ENCODE peak calls at places on chromosomes 6 and 20, in nine cellular contexts. D is IMR-90, Z is adrenal gland, K is suprapubic skin, F is transverse colon, C is tibial nerve, M is heart left ventricle, J is ovary, B is A549. X is an unnamed sample.

GRCh38 chr6:85672050-85672449 is 29.4 kb upstream of the SYNCRIP start:
- DNase-seq in D (no peak), Z (no peak), K (no peak), F (no peak), C (no peak), M (no peak), J (no peak), B (no peak), X (no peak)

GRCh38 chr20:42027746-42028268 is 409.6 kb upstream of the CHD6 start:
- DNase-seq in D (no peak), Z (no peak), K (no peak), F (no peak), C (no peak), M (no peak), J (no peak), B (no peak), X (no peak)

GRCh38 chr6:72654101-72654618 is 32.3 kb downstream of the KCNQ5 start:
- DNase-seq in D (no peak), Z (no peak), K (no peak), F (no peak), C (no peak), M (no peak), J (no peak), B (no peak), X (no peak)

GRCh38 chr6:31763617-31763940 is 1.1 kb downstream of the SAPCD1 start:
- DNase-seq in D (peak; percentile 21), Z (no peak), K (no peak), F (no peak), C (no peak), M (peak; percentile 34), J (no peak), B (no peak), X (no peak)

GRCh38 chr6:5737460-5737859 is 269.3 kb downstream of the NRN1 start:
- DNase-seq in D (no peak), Z (peak; percentile 27), K (no peak), F (no peak), C (no peak), M (no peak), J (no peak), B (no peak), X (no peak)

GRCh38 chr6:134474980-134475379 is 157.1 kb upstream of the SGK1 start:
- DNase-seq in D (no peak), Z (no peak), K (no peak), F (no peak), C (no peak), M (no peak), J (no peak), B (no peak), X (no peak)

GRCh38 chr6:169982461-169983386 is 231.3 kb downstream of the ERMARD start:
- DNase-seq in D (no peak), Z (no peak), K (no peak), F (no peak), C (no peak), M (no peak), J (no peak), B (no peak), X (no peak)

GRCh38 chr6:157688960-157689599 is 134.0 kb upstream of the SNX9 start:
- DNase-seq in D (peak; percentile 16), Z (peak; percentile 55), K (no peak), F (peak; percentile 70), C (no peak), M (no peak), J (no peak), B (peak; percentile 29), X (no peak)

GRCh38 chr6:125942677-125943527 is 13.7 kb upstream of the HINT3 start:
- DNase-seq in D (peak; percentile 56), Z (no peak), K (no peak), F (peak; percentile 38), C (no peak), M (no peak), J (no peak), B (no peak), X (no peak)

GRCh38 chr6:37711331-37711924 is 13.7 kb upstream of the MDGA1 start:
- DNase-seq in D (no peak), Z (no peak), K (no peak), F (no peak), C (no peak), M (no peak), J (no peak), B (no peak), X (no peak)

GRCh38 chr6:157090736-157091135 is 232.6 kb downstream of the TMEM242 start:
- DNase-seq in D (no peak), Z (no peak), K (no peak), F (no peak), C (no peak), M (no peak), J (no peak), B (no peak), X (no peak)

GRCh38 chr6:100806280-100806679 is 74.8 kb downstream of the ASCC3 start:
- DNase-seq in D (no peak), Z (no peak), K (no peak), F (no peak), C (no peak), M (no peak), J (no peak), B (no peak), X (no peak)

GRCh38 chr6:158611600-158612041 is 32.9 kb downstream of the DYNLT1 start:
- DNase-seq in D (no peak), Z (peak; percentile 36), K (no peak), F (no peak), C (no peak), M (no peak), J (no peak), B (no peak), X (no peak)

GRCh38 chr6:129567374-129567773 is 142.6 kb downstream of the ARHGAP18 start:
- DNase-seq in D (no peak), Z (peak; percentile 62), K (no peak), F (no peak), C (peak; percentile 29), M (no peak), J (no peak), B (no peak), X (no peak)

GRCh38 chr6:107621216-107621940 is 131.5 kb downstream of the SOBP start:
- DNase-seq in D (no peak), Z (no peak), K (no peak), F (no peak), C (no peak), M (no peak), J (no peak), B (no peak), X (no peak)

GRCh38 chr6:152312434-152312833 is 324.7 kb downstream of the SYNE1 start:
- DNase-seq in D (no peak), Z (no peak), K (no peak), F (no peak), C (no peak), M (no peak), J (no peak), B (no peak), X (no peak)

GRCh38 chr6:136751991-136752390 is 40.3 kb downstream of the MAP3K5 start:
- DNase-seq in D (no peak), Z (no peak), K (no peak), F (no peak), C (no peak), M (no peak), J (no peak), B (no peak), X (no peak)
- TF ChIP-seq POLR2A in D (no peak), Z (no peak), K (no peak), F (no peak), C (no peak), M (no peak), J (no peak), B (no peak), X (no peak)

DNA sequence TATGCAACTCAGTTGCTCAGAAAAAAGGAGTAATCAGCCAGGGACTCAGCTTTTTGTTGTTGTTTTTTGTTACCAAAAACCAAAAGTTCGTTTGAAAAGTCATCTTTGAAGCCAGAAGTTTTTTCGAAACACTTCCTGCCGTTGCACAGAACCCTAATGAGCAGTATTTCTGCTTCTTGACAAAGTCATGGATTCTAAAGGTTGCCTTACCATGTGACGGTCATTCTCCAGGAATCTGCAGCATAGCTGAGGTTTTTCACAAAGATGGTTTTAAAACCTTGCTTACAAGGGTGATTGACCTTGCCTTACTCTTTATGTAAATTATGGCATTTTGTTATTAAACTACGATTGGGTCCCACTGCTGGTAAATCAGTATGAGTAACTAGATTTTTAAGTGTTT is 2.0 kb downstream of the RAB32 start:
- DNase-seq in D (peak; percentile 84), Z (no peak), K (no peak), F (no peak), C (no peak), M (no peak), J (no peak), B (no peak), X (no peak)
- H3K4me3 ChIP-seq in D (peak overlapping the region; percentile 76), Z (no peak overlapping the region), K (peak overlapping the region; percentile 76), F (no peak overlapping the region), C (peak overlapping the region; percentile 59), M (peak overlapping the region; percentile 83), J (peak overlapping the region; percentile 10), B (peak overlapping the region; percentile 84), X (no peak overlapping the region)

DNA sequence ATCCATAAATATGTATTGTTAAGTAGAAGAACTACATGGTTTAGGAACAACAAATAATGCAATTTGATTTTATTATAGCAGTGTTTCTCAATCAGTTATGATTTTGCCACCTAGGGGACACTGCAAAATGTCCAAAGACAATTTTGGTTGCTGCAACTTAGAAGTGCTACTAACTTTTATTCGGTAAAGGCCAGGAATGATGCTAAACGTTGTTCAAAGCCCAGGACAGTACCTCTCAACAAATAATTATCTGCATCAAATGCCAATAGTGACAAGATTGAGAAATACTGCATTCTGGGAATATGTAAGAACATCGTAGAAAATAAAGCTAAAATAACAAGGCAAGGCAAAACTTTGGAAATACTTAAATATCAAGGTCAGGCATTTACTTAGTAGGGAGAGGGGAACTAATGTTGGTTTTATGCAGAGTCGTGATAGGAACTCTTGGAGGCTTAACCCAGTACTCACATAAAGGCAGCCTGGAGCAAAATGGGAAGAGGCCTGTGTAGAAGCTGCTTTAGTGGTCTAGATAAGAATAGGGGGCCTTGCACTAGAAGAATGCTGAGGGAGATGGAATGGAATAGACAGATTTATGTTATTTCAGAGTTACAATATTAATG is 687.1 kb upstream of the CITED2 start:
- DNase-seq in D (no peak), Z (no peak), K (no peak), F (no peak), C (no peak), M (no peak), J (no peak), B (no peak), X (no peak)
- TF ChIP-seq CTCF in D (no peak), Z (no peak), K (no peak), F (no peak), C (no peak), M (no peak), J (no peak), B (no peak), X (no peak)

DNA sequence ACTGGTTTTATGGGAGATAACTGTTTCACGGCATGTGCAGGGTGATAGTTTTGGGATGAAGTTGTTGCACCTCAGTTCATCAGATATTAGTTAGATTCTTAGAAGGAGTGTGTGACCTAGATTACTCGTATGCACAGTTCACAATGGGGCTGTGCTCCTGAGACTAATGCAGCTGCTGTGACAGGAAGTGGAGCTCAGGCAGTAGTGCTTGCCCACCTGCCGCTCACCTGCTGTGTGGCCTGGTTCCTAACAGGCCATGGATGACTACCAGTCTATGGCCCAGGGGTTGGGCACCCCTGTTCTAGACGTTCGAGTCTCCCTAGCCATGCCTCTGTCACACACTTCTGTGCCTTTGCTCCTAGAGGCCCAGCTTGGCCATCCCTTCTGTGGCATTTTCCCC is 17.0 kb downstream of the PCIF1 start:
- DNase-seq in D (no peak), Z (no peak), K (no peak), F (no peak), C (no peak), M (no peak), J (no peak), B (no peak), X (no peak)
- TF ChIP-seq POLR2A in D (no peak), Z (no peak), K (no peak), F (no peak), C (no peak), M (no peak), J (no peak), B (no peak), X (no peak)

GRCh38 chr6:28125396-28125795 is 987 bp downstream of the ZSCAN16 start:
- DNase-seq in D (no peak), Z (no peak), K (no peak), F (no peak), C (no peak), M (no peak), J (no peak), B (no peak), X (no peak)
- H3K4me3 ChIP-seq in D (no peak overlapping the region), Z (no peak overlapping the region), K (no peak overlapping the region), F (no peak overlapping the region), C (no peak overlapping the region), M (peak overlapping the region; percentile 70), J (no peak overlapping the region), B (no peak overlapping the region), X (no peak overlapping the region)